ENCODE peak calls at places on chromosome 6, in six cellular contexts. B is keratinocyte, W is small intestine, K is endodermal cell, J is IMR-90, X is mammary epithelial cell. O is an unnamed sample.

GRCh38 chr6:153553627-153554026 is 422.5 kb upstream of the RGS17 start:
- DNase-seq in B (no peak), X (peak), J (no peak), W (peak), K (peak), O (no peak)

GRCh38 chr6:168221000-168221399 is 98.6 kb downstream of the DACT2 start:
- DNase-seq in W (no peak), B (no peak), X (peak), J (no peak), K (no peak), O (no peak)

GRCh38 chr6:167238169-167238693 is 52.9 kb upstream of the UNC93A start:
- DNase-seq in X (no peak), J (no peak), B (no peak), K (peak), W (no peak), O (no peak)

GRCh38 chr6:37624606-37625574 is 72.8 kb downstream of the MDGA1 start:
- DNase-seq in W (peak), J (no peak), X (peak), K (peak), B (no peak), O (peak)

GRCh38 chr6:158894192-158894591 is 75.0 kb upstream of the EZR start:
- DNase-seq in J (peak), X (peak), B (peak), W (no peak), K (peak), O (no peak)

GRCh38 chr6:112237644-112238043 is 16.7 kb downstream of the LAMA4 start:
- DNase-seq in B (no peak), W (no peak), J (peak), X (no peak), K (no peak), O (no peak)

GRCh38 chr6:101113468-101114260 is 232.5 kb upstream of the ASCC3 start:
- DNase-seq in X (no peak), J (no peak), K (no peak), W (no peak), B (no peak), O (no peak)

GRCh38 chr6:44001318-44001868 is 125.9 kb downstream of the MRPL14 start:
- DNase-seq in K (peak), B (no peak), W (peak), X (no peak), J (no peak), O (no peak)

GRCh38 chr6:152566040-152566875 is 70.9 kb downstream of the SYNE1 start:
- DNase-seq in W (no peak), B (no peak), X (no peak), K (no peak), J (no peak), O (no peak)

GRCh38 chr6:2580996-2581395 is 169.7 kb downstream of the MYLK4 start:
- DNase-seq in W (no peak), B (no peak), K (no peak), J (no peak), X (no peak), O (no peak)

GRCh38 chr6:14466278-14466677 is 348.7 kb downstream of the CD83 start:
- DNase-seq in J (peak), W (no peak), X (no peak), K (no peak), B (no peak), O (no peak)

GRCh38 chr6:36838896-36839818 is at the start of gene CPNE5:
- DNase-seq in W (no peak), X (no peak), B (no peak), K (peak), J (no peak), O (no peak)

GRCh38 chr6:20706293-20707165 is 172.3 kb downstream of the CDKAL1 start:
- DNase-seq in X (peak), J (peak), K (no peak), B (no peak), W (peak), O (no peak)

GRCh38 chr6:85360794-85361642 is 88.9 kb upstream of the NT5E start:
- DNase-seq in X (peak), B (peak), K (no peak), J (peak), W (peak), O (no peak)

GRCh38 chr6:88964509-88964908 is 1.1 kb upstream of the RNGTT start:
- DNase-seq in K (no peak), J (no peak), W (no peak), X (no peak), B (no peak), O (no peak)

GRCh38 chr6:133837801-133838349 is 51.0 kb upstream of the TCF21 start:
- DNase-seq in W (peak), X (peak), J (no peak), K (peak), B (no peak), O (peak)

GRCh38 chr6:85923013-85923430 is 280.3 kb upstream of the SYNCRIP start:
- DNase-seq in X (peak), W (peak), K (peak), J (peak), B (no peak), O (no peak)

GRCh38 chr6:35474129-35474977 is 6.2 kb downstream of the RPL10A start:
- DNase-seq in K (peak), X (no peak), B (no peak), J (no peak), W (no peak), O (no peak)

GRCh38 chr6:36627801-36628246 is 33.7 kb downstream of the SRSF3 start:
- DNase-seq in K (no peak), J (peak), W (peak), B (no peak), X (peak), O (no peak)

GRCh38 chr6:17096076-17096475 is 5.8 kb upstream of the STMND1 start:
- DNase-seq in J (no peak), W (no peak), K (no peak), X (no peak), B (no peak), O (no peak)

GRCh38 chr6:84763397-84764331 is 734 bp downstream of the TBX18 start:
- DNase-seq in J (peak), X (peak), K (peak), W (no peak), B (no peak), O (no peak)

GRCh38 chr6:132687306-132687705 is 26.5 kb downstream of the VNN1 start:
- DNase-seq in J (peak), K (no peak), W (peak), X (peak), B (peak), O (no peak)

GRCh38 chr6:10146723-10147451 is 268.0 kb downstream of the TFAP2A start:
- DNase-seq in W (peak), K (peak), J (peak), X (peak), B (no peak), O (no peak)

GRCh38 chr6:41878961-41879405 is 16.2 kb downstream of the USP49 start:
- DNase-seq in X (no peak), B (no peak), K (no peak), W (no peak), J (peak), O (no peak)

GRCh38 chr6:97668716-97669115 is 385.7 kb upstream of the MMS22L start:
- DNase-seq in W (no peak), X (no peak), K (peak), B (no peak), J (no peak), O (no peak)

GRCh38 chr6:130303436-130303835 is 62.4 kb upstream of the TMEM200A start:
- DNase-seq in W (no peak), B (no peak), J (peak), X (no peak), K (no peak), O (no peak)

GRCh38 chr6:150734235-150734634 is 131.3 kb upstream of the MTHFD1L start:
- DNase-seq in K (no peak), W (no peak), X (peak), J (no peak), B (no peak), O (no peak)

GRCh38 chr6:169167581-169168301 is 85.9 kb downstream of the THBS2 start:
- DNase-seq in B (no peak), W (no peak), X (peak), J (peak), K (no peak), O (no peak)

GRCh38 chr6:74222768-74223321 is 526.8 kb downstream of the CD109 start:
- DNase-seq in W (no peak), K (peak), J (peak), X (no peak), B (no peak), O (no peak)

GRCh38 chr6:31585531-31585930 is 546 bp upstream of the LST1 start:
- DNase-seq in X (no peak), K (peak), B (no peak), W (peak), J (no peak), O (no peak)

GRCh38 chr6:159557046-159557445 is 136.0 kb downstream of the SOD2 start:
- DNase-seq in K (no peak), J (no peak), W (no peak), X (no peak), B (no peak), O (no peak)

GRCh38 chr6:107652526-107653182 is 162.7 kb downstream of the SOBP start:
- DNase-seq in J (no peak), W (no peak), K (no peak), B (no peak), X (peak), O (no peak)

GRCh38 chr6:16179970-16180431 is 51.1 kb downstream of the MYLIP start:
- DNase-seq in J (no peak), B (no peak), X (no peak), K (no peak), W (peak), O (no peak)

GRCh38 chr6:20640181-20640580 is 105.9 kb downstream of the CDKAL1 start:
- DNase-seq in K (no peak), W (no peak), B (no peak), X (no peak), J (no peak), O (no peak)

GRCh38 chr6:136889271-136890193 is 32.6 kb upstream of the SLC35D3 start:
- DNase-seq in B (no peak), X (no peak), J (no peak), W (no peak), K (no peak), O (no peak)

GRCh38 chr6:74690365-74690764 is 515.5 kb downstream of the COL12A1 start:
- DNase-seq in J (peak), K (no peak), W (no peak), X (no peak), B (no peak), O (no peak)

GRCh38 chr6:99348823-99349619 is 453 bp downstream of the FAXC start:
- DNase-seq in B (no peak), J (peak), X (no peak), W (no peak), K (peak), O (peak)

GRCh38 chr6:148392611-148393160 is 50.0 kb downstream of the SASH1 start:
- DNase-seq in J (no peak), X (no peak), K (peak), W (no peak), B (no peak), O (no peak)

DNA sequence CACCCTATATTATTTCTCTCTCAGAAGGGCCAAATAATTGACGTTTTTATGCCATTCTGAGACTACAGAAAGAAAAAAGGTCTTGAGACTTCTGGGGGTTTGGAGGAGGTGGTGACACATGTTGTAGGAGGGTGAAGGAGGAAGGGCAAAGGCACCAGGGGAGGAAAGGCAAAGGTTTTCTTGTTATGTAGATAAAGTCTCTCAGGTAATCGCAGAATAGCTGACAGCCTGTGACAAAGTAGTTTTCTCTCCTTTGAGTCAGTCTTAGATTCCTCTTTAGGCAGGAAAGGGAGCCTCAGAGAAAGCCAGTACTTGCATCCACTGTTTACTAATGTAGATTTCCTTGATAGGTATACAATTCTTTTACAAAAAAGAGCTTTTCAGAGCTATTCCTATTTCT is 23.6 kb downstream of the OR2B2 start:
- DNase-seq in X (no peak), J (no peak), K (peak), W (no peak), B (no peak), O (no peak)
- H3K27ac ChIP-seq in X (no peak), J (no peak), K (no peak), W (no peak), B (no peak), O (no peak)

DNA sequence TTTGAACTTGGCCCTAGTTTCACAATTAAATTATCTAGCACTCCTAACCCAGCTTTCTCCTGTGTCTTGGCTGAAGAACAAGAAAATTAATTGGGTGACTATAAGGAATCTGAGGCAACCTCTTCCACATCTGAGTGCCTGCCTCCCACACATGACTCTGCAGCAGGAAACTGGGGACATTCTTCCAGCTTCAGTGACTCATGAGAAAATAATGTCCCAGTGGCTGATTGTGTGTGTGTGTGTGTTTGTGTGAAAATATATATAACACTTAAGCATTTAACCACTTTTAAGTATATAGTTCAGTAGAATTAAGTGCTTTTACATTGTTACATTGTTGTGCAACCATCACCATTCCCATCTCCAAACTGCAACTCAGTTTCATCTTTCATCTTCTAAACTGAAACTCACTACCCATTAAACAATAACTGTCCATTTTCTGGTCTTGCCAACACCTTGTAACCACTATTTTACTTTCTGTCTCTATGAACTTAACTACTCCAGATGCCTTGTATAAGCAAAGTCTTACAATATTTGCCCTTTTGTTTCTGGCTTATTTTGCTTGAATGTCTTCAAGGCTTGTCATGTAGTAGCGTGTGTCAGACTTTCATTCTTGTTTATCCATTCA is 8.7 kb downstream of the TRIM38 start:
- DNase-seq in B (no peak), W (peak), K (no peak), J (peak), X (peak), O (no peak)
- H3K27ac ChIP-seq in B (no peak), W (no peak), K (no peak), J (no peak), X (peak), O (no peak)

DNA sequence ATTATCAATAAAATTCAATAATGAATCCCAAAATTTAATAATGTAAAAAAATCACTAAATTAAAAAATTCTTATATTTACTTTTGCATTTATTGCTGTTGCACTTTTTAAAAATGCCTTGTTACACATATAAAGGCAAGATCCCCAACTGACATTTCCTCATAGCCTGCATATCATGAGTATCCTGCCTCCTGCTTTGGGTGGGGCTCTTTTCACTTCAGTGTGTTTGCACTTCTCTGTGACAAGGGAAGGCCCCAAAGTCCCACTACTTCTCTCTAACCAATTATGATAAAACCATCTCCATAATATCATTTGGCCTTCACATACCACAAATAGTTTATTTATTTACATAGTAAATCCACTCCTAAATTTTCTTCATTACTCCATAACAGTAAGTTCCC is 446.1 kb upstream of the MARCKS start:
- DNase-seq in B (no peak), J (no peak), X (no peak), W (peak), K (no peak), O (no peak)
- H3K27ac ChIP-seq in B (no peak), J (no peak), X (no peak), W (no peak), K (no peak), O (no peak)

DNA sequence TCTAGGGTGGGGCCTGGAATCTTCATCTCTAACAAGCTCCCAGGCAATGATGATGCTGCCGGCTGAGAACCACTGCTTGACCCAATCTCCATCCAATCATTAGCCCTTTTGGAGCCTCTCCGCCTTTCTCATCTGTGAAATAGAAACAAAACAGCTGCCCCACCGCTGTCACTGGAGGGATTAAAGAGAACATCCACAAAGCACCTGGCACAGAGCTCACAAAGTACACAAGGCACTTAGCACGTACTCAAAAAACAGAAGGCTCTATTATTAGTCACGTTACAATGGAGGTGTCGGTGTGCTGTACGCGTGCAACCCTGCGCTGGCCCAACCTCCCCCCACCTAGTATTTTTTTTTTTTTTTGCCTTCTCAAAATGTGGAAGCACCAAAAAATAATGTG is 213.5 kb upstream of the ARID1B start:
- DNase-seq in K (no peak), J (no peak), X (no peak), W (no peak), B (no peak), O (no peak)
- H3K27ac ChIP-seq in K (no peak), J (no peak), X (no peak), W (no peak), B (no peak), O (no peak)